ENCODE peak calls at places on chromosomes 4 and X, in eight cellular contexts. V is keratinocyte, D is sciatic nerve, U is RPMI8226, Q is substantia nigra, T is NCI-H510A treated with DMSO at 0.1 percent for 48 hours, O is activated T-cell treated with anti-CD3 and anti-CD28 coated beads for 48 hours, Y is stomach. M is an unnamed sample.

GRCh38 chr4:85420831-85421230 is 54.1 kb upstream of the ARHGAP24 start:
- DNase-seq in V (no peak), D (no peak), U (no peak), Q (no peak), T (no peak), O (no peak), Y (no peak), M (no peak)

GRCh38 chr4:80140237-80140636 is 57.1 kb upstream of the PRDM8 start:
- DNase-seq in V (no peak), D (no peak), U (no peak), Q (no peak), T (no peak), O (no peak), Y (no peak), M (no peak)

GRCh38 chr4:146049802-146050201 is 111.2 kb upstream of the ZNF827 start:
- DNase-seq in V (no peak), D (no peak), U (peak; percentile 3), Q (no peak), T (no peak), O (no peak), Y (no peak), M (no peak)

GRCh38 chrX:143854006-143854405 is 29.9 kb upstream of the UBE2NL start:
- DNase-seq in V (peak; percentile 1), D (no peak), U (no peak), Q (no peak), T (no peak), O (no peak), Y (no peak), M (no peak)

GRCh38 chrX:22666441-22666840 is 333.3 kb upstream of the DDX53 start:
- DNase-seq in V (no peak), D (no peak), U (peak; percentile 46), Q (peak; percentile 21), T (no peak), O (no peak), Y (no peak), M (no peak)

GRCh38 chrX:69165116-69165651 is at the start of gene PJA1:
- DNase-seq in V (no peak), D (peak; percentile 84), U (peak; percentile 57), Q (peak; percentile 44), T (peak; percentile 55), O (peak; percentile 60), Y (peak; percentile 69), M (peak; percentile 82)

GRCh38 chrX:40282901-40283674 is 185.3 kb upstream of the BCOR start:
- DNase-seq in V (no peak), D (no peak), U (no peak), Q (no peak), T (no peak), O (no peak), Y (no peak), M (peak; percentile 64)

GRCh38 chr4:79666875-79667274 is 258.8 kb upstream of the GK2 start:
- DNase-seq in V (no peak), D (no peak), U (no peak), Q (no peak), T (no peak), O (no peak), Y (no peak), M (no peak)

GRCh38 chr4:150280081-150280950 is 202.1 kb downstream of the DCLK2 start:
- DNase-seq in V (no peak), D (no peak), U (no peak), Q (no peak), T (no peak), O (no peak), Y (no peak), M (peak; percentile 90)

GRCh38 chr4:95092762-95093161 is 335.0 kb downstream of the BMPR1B start:
- DNase-seq in V (no peak), D (no peak), U (peak; percentile 63), Q (no peak), T (peak; percentile 52), O (no peak), Y (no peak), M (peak; percentile 50)

GRCh38 chrX:274904-275475 is 6.2 kb upstream of the PLCXD1 start:
- DNase-seq in V (no peak), D (peak; percentile 60), U (no peak), Q (no peak), T (no peak), O (no peak), Y (peak; percentile 59), M (no peak)

GRCh38 chr4:7472443-7473013 is 37.8 kb upstream of the PSAPL1 start:
- DNase-seq in V (no peak), D (no peak), U (no peak), Q (no peak), T (no peak), O (no peak), Y (no peak), M (no peak)